ENCODE peak calls at places on chromosomes 13 and 19, in five cellular contexts. One of them, this sample, is unnamed.

GRCh38 chr19:2170987-2171348 is 7.2 kb downstream of the DOT1L start:
- DNase-seq in fibroblast of lung: no peak
- DNase-seq in PC-9: no peak
- DNase-seq in endothelial cell of umbilical vein: no peak
- DNase-seq in mammary epithelial cell: no peak
- DNase-seq in this sample: no peak

GRCh38 chr13:46469064-46469463 is 82.0 kb upstream of the RUBCNL start:
- DNase-seq in PC-9: no peak
- DNase-seq in fibroblast of lung: peak
- DNase-seq in mammary epithelial cell: no peak
- DNase-seq in endothelial cell of umbilical vein: no peak
- DNase-seq in this sample: peak

GRCh38 chr13:76231522-76232167 is 595.5 kb downstream of the LMO7 start:
- DNase-seq in fibroblast of lung: no peak
- DNase-seq in mammary epithelial cell: no peak
- DNase-seq in endothelial cell of umbilical vein: no peak
- DNase-seq in PC-9: no peak
- DNase-seq in this sample: no peak

GRCh38 chr19:3471954-3472655 is 8.2 kb downstream of the SMIM24 start:
- DNase-seq in endothelial cell of umbilical vein: peak
- DNase-seq in PC-9: no peak
- DNase-seq in fibroblast of lung: no peak
- DNase-seq in mammary epithelial cell: no peak
- DNase-seq in this sample: no peak

GRCh38 chr13:23705578-23705977 is 135.4 kb downstream of the TNFRSF19 start:
- DNase-seq in endothelial cell of umbilical vein: no peak
- DNase-seq in PC-9: no peak
- DNase-seq in mammary epithelial cell: no peak
- DNase-seq in fibroblast of lung: peak
- DNase-seq in this sample: peak

GRCh38 chr19:1019980-1020867 is 699 bp downstream of the TMEM259 start:
- DNase-seq in PC-9: no peak
- DNase-seq in mammary epithelial cell: no peak
- DNase-seq in endothelial cell of umbilical vein: peak
- DNase-seq in fibroblast of lung: no peak
- DNase-seq in this sample: no peak

GRCh38 chr13:50990540-50991506 is 81.2 kb downstream of the RNASEH2B start:
- DNase-seq in fibroblast of lung: peak
- DNase-seq in PC-9: no peak
- DNase-seq in mammary epithelial cell: no peak
- DNase-seq in endothelial cell of umbilical vein: peak
- DNase-seq in this sample: peak

GRCh38 chr19:35786299-35787160 is 11.2 kb downstream of the ARHGAP33 start:
- DNase-seq in PC-9: no peak
- DNase-seq in endothelial cell of umbilical vein: no peak
- DNase-seq in fibroblast of lung: no peak
- DNase-seq in mammary epithelial cell: no peak
- DNase-seq in this sample: no peak

GRCh38 chr19:372306-372890 is 27.8 kb upstream of the MIER2 start:
- DNase-seq in endothelial cell of umbilical vein: peak
- DNase-seq in mammary epithelial cell: no peak
- DNase-seq in fibroblast of lung: peak
- DNase-seq in PC-9: no peak
- DNase-seq in this sample: peak

GRCh38 chr19:45825263-45825605 is 10.1 kb upstream of the RSPH6A start:
- DNase-seq in fibroblast of lung: no peak
- DNase-seq in mammary epithelial cell: no peak
- DNase-seq in endothelial cell of umbilical vein: no peak
- DNase-seq in PC-9: no peak
- DNase-seq in this sample: no peak

GRCh38 chr19:7845390-7846179 is 15.6 kb downstream of the EVI5L start:
- DNase-seq in PC-9: no peak
- DNase-seq in fibroblast of lung: no peak
- DNase-seq in endothelial cell of umbilical vein: no peak
- DNase-seq in mammary epithelial cell: no peak
- DNase-seq in this sample: no peak

GRCh38 chr19:55643003-55643732 is at the start of gene ZNF581:
- DNase-seq in mammary epithelial cell: peak
- DNase-seq in PC-9: peak
- DNase-seq in fibroblast of lung: peak
- DNase-seq in endothelial cell of umbilical vein: peak
- DNase-seq in this sample: peak

GRCh38 chr19:4374451-4375163 is 25.7 kb downstream of the SH3GL1 start:
- DNase-seq in PC-9: peak
- DNase-seq in mammary epithelial cell: peak
- DNase-seq in fibroblast of lung: peak
- DNase-seq in endothelial cell of umbilical vein: peak
- DNase-seq in this sample: peak

GRCh38 chr13:19089315-19089714 is 92.3 kb downstream of the TUBA3C start:
- DNase-seq in endothelial cell of umbilical vein: no peak
- DNase-seq in mammary epithelial cell: no peak
- DNase-seq in PC-9: peak
- DNase-seq in fibroblast of lung: no peak
- DNase-seq in this sample: no peak

GRCh38 chr13:101917475-101917810 is 465.0 kb downstream of the ITGBL1 start:
- DNase-seq in mammary epithelial cell: no peak
- DNase-seq in fibroblast of lung: no peak
- DNase-seq in endothelial cell of umbilical vein: no peak
- DNase-seq in PC-9: no peak
- DNase-seq in this sample: no peak
- TF ChIP-seq EZH2 in mammary epithelial cell: peak
- TF ChIP-seq EZH2 in fibroblast of lung: peak
- TF ChIP-seq EZH2 in endothelial cell of umbilical vein: peak
- TF ChIP-seq EZH2 in PC-9: no peak
- TF ChIP-seq EZH2 in this sample: peak

DNA sequence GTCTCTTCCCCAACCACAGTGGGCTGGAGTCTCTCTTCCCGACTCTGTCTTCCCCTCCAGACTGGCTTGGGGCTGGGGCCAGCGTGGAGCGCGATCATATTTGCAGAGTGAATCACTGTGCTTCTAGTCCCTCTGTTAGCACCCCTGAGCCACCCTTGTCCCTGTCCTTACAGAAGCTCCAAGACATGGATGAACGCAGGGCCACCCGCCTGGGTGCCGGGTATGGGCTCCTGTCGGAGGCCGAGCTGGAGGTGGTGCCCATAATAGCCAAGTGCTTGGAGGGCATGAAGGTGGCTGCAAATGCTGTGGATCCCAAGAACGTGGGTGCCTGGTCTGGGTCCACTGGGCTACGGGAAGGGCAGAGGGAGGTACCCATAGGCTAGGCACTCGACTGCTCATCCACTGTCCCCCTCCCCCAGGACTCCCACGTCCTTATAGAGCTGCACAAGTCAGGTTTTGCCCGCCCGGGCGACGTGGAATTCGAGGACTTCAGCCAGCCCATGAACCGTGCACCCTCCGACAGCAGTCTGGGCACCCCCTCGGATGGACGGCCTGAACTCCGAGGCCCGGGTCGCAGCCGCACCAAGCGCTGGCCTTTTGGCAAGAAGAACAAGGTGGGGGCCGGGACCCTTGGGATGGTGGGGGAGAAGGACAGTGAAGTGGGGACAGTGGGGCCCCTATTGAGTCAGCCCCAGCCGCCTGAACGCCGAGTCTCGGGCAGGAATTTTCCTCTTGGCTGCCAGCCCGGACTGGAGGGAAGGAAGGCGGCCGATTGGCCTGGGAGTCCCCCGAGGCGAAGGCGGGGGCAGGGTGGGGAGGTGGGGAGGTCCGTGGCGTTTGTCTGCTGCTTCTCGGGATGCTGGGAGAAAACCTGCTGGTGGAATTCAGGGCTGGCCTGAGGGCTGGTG is 5.2 kb downstream of the TRIP10 start:
- DNase-seq in mammary epithelial cell: peak
- DNase-seq in fibroblast of lung: peak
- DNase-seq in endothelial cell of umbilical vein: peak
- DNase-seq in PC-9: peak
- DNase-seq in this sample: peak
- H3K4me3 ChIP-seq in mammary epithelial cell: no peak
- H3K4me3 ChIP-seq in fibroblast of lung: no peak
- H3K4me3 ChIP-seq in endothelial cell of umbilical vein: no peak
- H3K4me3 ChIP-seq in PC-9: peak
- H3K4me3 ChIP-seq in this sample: peak

DNA sequence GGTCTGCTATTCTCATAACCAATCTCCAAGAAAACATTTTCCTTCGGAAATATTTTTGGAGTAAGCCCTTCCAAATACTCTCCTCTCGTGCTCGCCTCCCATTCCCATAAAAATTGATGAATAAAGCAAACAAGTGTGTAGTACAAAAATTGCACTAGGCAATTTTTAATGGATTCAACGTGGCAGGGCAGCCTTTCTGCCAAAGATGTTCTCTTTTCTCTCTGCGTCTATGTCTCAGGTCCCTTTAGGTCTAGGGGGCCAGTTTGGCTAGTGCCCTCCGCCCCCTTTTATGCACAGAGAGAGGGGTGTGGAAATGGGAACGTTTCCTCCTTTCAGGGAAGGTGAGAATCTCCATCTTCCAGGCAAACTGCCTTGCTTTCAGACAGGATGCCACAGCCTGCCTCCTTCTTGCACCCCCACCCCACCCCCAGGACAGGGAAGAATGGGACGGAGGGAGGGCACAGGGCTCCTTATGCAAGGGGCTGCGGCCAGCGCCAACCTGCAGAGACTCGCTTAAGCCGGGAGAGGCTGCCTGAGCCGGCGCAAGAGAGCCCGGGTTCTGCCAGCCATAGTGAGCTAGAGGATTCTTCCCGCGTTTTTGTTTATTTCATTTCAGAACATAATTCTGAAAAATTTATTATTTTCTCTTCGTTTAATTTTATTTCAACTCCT is 2.7 kb upstream of the ZIC2 start:
- DNase-seq in endothelial cell of umbilical vein: no peak
- DNase-seq in PC-9: no peak
- DNase-seq in fibroblast of lung: no peak
- DNase-seq in mammary epithelial cell: no peak
- DNase-seq in this sample: no peak
- TF ChIP-seq EZH2 in endothelial cell of umbilical vein: peak
- TF ChIP-seq EZH2 in PC-9: no peak
- TF ChIP-seq EZH2 in fibroblast of lung: peak
- TF ChIP-seq EZH2 in mammary epithelial cell: peak
- TF ChIP-seq EZH2 in this sample: peak

DNA sequence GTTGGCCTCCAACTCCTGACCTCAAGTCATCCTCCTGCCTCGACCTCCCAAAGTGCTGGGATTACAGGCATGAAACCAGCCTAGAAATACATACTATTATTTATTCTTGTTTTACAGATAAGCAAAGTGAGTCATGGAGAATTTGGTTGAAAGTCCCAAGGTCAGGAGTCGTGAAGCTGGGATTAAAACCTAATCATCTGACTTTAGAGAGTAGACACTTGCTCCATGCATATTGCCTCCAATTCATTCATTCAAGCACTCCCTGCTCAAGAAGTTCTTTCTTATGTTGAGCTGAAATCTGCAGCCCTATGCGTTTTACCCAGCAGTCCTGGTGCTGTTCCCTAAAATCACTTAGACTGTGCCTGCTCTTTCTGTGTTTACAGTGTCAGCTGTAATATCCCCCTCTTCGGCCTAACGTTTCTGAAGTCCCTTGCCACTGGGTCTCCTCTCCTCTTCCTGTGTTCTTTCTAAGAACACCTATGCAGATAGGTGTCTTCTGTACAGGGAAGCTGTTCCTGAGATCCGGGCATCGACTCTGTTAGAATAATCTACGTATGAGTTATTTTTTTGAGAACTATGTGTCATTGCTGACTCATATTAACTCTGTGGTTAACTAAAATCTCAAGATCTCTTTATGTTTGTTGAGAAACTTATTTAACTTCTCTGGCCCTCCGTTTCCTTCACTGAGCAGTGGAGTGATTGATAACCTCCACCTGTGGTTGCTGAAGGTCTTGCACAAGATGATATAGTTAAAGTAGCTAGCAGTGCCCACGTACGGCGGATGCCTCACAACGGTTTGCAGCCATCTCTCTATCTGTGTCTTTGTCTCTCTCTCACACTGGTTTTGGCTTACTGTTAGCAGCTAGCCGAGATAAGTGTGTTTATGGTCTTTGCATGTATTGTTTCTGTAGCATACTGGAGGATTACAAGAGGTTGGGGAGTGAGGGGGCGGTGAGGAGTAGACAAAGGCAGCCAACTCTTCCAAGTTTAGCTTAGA is 4.6 kb downstream of the ALOX5AP start:
- DNase-seq in mammary epithelial cell: peak
- DNase-seq in fibroblast of lung: peak
- DNase-seq in endothelial cell of umbilical vein: peak
- DNase-seq in PC-9: peak
- DNase-seq in this sample: peak
- H3K4me3 ChIP-seq in mammary epithelial cell: no peak
- H3K4me3 ChIP-seq in fibroblast of lung: peak
- H3K4me3 ChIP-seq in endothelial cell of umbilical vein: no peak
- H3K4me3 ChIP-seq in PC-9: peak
- H3K4me3 ChIP-seq in this sample: peak

GRCh38 chr13:113761136-113761535 is 2.1 kb downstream of the TMEM255B start:
- DNase-seq in mammary epithelial cell: no peak
- DNase-seq in endothelial cell of umbilical vein: no peak
- DNase-seq in fibroblast of lung: no peak
- DNase-seq in PC-9: no peak
- DNase-seq in this sample: no peak

GRCh38 chr13:113762075-113762474 is 3.0 kb downstream of the TMEM255B start:
- DNase-seq in PC-9: no peak
- DNase-seq in mammary epithelial cell: no peak
- DNase-seq in endothelial cell of umbilical vein: no peak
- DNase-seq in fibroblast of lung: no peak
- DNase-seq in this sample: no peak

GRCh38 chr13:113759525-113760137 is 605 bp downstream of the TMEM255B start:
- DNase-seq in endothelial cell of umbilical vein: peak
- DNase-seq in PC-9: no peak
- DNase-seq in fibroblast of lung: no peak
- DNase-seq in mammary epithelial cell: peak
- DNase-seq in this sample: peak

GRCh38 chr13:113756441-113757097 is 2.5 kb upstream of the TMEM255B start:
- DNase-seq in fibroblast of lung: no peak
- DNase-seq in mammary epithelial cell: no peak
- DNase-seq in endothelial cell of umbilical vein: no peak
- DNase-seq in PC-9: no peak
- DNase-seq in this sample: peak

DNA sequence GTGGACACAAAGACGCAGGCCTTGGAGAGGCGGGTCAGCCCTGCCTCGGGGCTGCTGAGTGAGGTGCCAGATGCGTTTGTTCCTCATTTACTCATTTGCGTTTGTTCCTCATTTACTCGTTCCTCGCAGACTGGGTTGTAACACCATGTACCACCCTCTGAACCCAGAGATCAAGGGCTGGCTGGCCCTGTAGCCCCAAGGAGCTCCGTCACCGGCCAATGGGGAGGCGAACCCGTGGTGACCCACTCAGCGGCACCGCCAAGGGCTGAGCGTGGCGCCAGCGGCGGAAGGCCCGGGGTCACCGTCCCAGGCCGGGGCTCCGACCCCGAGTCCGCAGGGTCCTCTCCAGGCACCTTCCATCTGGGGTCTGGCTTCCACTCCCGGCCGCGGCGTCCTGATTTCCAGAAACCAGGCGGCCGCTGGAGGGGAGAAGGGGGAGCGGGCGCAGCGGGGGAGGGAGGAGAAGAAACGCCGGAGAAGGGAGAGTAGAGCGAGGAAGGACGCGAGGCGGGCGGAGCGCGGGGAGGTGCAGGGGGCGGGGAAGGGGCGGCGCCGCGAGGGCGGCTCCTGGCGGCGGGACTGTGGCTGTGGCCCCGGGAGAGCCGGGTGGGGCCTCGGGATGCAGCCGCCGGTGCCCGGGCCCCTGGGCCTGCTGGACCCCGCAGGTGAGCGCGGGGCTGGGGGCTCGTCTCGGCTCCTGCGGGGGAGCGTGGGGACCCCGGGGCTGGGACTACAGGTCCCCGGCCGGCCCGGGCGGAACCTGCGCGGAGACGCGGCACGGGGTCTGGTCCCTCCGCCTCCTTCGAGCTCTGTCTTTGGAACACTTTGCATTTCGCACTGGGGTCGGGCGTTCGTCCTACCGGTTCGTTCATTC is at the start of gene TMEM255B:
- DNase-seq in PC-9: peak
- DNase-seq in fibroblast of lung: peak
- DNase-seq in endothelial cell of umbilical vein: peak
- DNase-seq in mammary epithelial cell: peak
- DNase-seq in this sample: peak
- TF ChIP-seq EZH2 in PC-9: no peak
- TF ChIP-seq EZH2 in fibroblast of lung: no peak
- TF ChIP-seq EZH2 in endothelial cell of umbilical vein: no peak
- TF ChIP-seq EZH2 in mammary epithelial cell: no peak
- TF ChIP-seq EZH2 in this sample: no peak